ENCODE peak calls at places on chromosomes 12 and 14, in four cellular contexts. One of them, this sample, is unnamed.

GRCh38 chr12:4027412-4027811 is 154.2 kb upstream of the PARP11 start:
- DNase-seq in HepG2: peak; percentile 48
- DNase-seq in A549: no peak
- DNase-seq in K562: no peak
- DNase-seq in this sample: no peak

GRCh38 chr12:121711925-121712461 is 559 bp upstream of the TMEM120B start:
- DNase-seq in A549: peak; percentile 53
- DNase-seq in HepG2: peak; percentile 35
- DNase-seq in K562: no peak
- DNase-seq in this sample: no peak

GRCh38 chr12:1122803-1123202 is 131.8 kb downstream of the ERC1 start:
- DNase-seq in A549: no peak
- DNase-seq in K562: peak; percentile 8
- DNase-seq in HepG2: no peak
- DNase-seq in this sample: no peak

GRCh38 chr12:87661770-87662402 is 367.3 kb downstream of the C12orf50 start:
- DNase-seq in K562: no peak
- DNase-seq in HepG2: no peak
- DNase-seq in A549: peak; percentile 22
- DNase-seq in this sample: no peak

GRCh38 chr12:10031771-10032175 is 1.3 kb downstream of the CLEC9A start:
- DNase-seq in K562: no peak
- DNase-seq in A549: peak; percentile 61
- DNase-seq in HepG2: no peak
- DNase-seq in this sample: no peak

GRCh38 chr14:78902010-78902623 is 731.9 kb downstream of the NRXN3 start:
- DNase-seq in HepG2: peak; percentile 8
- DNase-seq in K562: peak; percentile 5
- DNase-seq in A549: peak; percentile 34
- DNase-seq in this sample: no peak

GRCh38 chr12:67067453-67068203 is 201.5 kb upstream of the CAND1 start:
- DNase-seq in K562: no peak
- DNase-seq in A549: peak; percentile 29
- DNase-seq in HepG2: no peak
- DNase-seq in this sample: no peak

GRCh38 chr12:52014567-52015392 is 8.0 kb downstream of the TAMALIN start:
- DNase-seq in A549: no peak
- DNase-seq in K562: no peak
- DNase-seq in HepG2: no peak
- DNase-seq in this sample: no peak

GRCh38 chr12:16347391-16348298 is at the start of gene MGST1:
- DNase-seq in A549: peak; percentile 88
- DNase-seq in K562: peak; percentile 27
- DNase-seq in HepG2: peak; percentile 77
- DNase-seq in this sample: peak; percentile 73

GRCh38 chr14:58776516-58776915 is 138.8 kb downstream of the DACT1 start:
- DNase-seq in K562: no peak
- DNase-seq in A549: no peak
- DNase-seq in HepG2: no peak
- DNase-seq in this sample: no peak

GRCh38 chr12:65443038-65443437 is 164.6 kb downstream of the MSRB3 start:
- DNase-seq in HepG2: no peak
- DNase-seq in A549: no peak
- DNase-seq in K562: no peak
- DNase-seq in this sample: no peak

GRCh38 chr14:58238252-58239247 is 6.1 kb upstream of the PSMA3 start:
- DNase-seq in K562: peak; percentile 19
- DNase-seq in A549: no peak
- DNase-seq in HepG2: no peak
- DNase-seq in this sample: no peak

GRCh38 chr12:99386907-99387306 is 260.6 kb upstream of the GARIN6 start:
- DNase-seq in A549: peak; percentile 69
- DNase-seq in K562: no peak
- DNase-seq in HepG2: peak; percentile 48
- DNase-seq in this sample: no peak

GRCh38 chr12:52506858-52507715 is 13.1 kb downstream of the KRT5 start:
- DNase-seq in HepG2: peak; percentile 17
- DNase-seq in A549: peak; percentile 61
- DNase-seq in K562: no peak
- DNase-seq in this sample: no peak

GRCh38 chr14:95537298-95538089 is 2.6 kb downstream of the GLRX5 start:
- DNase-seq in A549: no peak
- DNase-seq in K562: no peak
- DNase-seq in HepG2: peak; percentile 93
- DNase-seq in this sample: no peak

GRCh38 chr12:101856030-101856429 is 21.4 kb upstream of the DRAM1 start:
- DNase-seq in K562: no peak
- DNase-seq in A549: no peak
- DNase-seq in HepG2: no peak
- DNase-seq in this sample: no peak

GRCh38 chr14:61322011-61322798 is 826 bp downstream of the PRKCH start:
- DNase-seq in K562: no peak
- DNase-seq in HepG2: no peak
- DNase-seq in A549: no peak
- DNase-seq in this sample: no peak

GRCh38 chr12:14403711-14404164 is 38.3 kb downstream of the ATF7IP start:
- DNase-seq in HepG2: no peak
- DNase-seq in K562: peak; percentile 14
- DNase-seq in A549: peak; percentile 30
- DNase-seq in this sample: no peak

GRCh38 chr12:107131832-107132616 is 38.7 kb upstream of the CRY1 start:
- DNase-seq in K562: peak; percentile 51
- DNase-seq in A549: peak; percentile 72
- DNase-seq in HepG2: peak; percentile 49
- DNase-seq in this sample: peak; percentile 50

GRCh38 chr12:131808744-131809371 is 19.3 kb upstream of the MMP17 start:
- DNase-seq in A549: no peak
- DNase-seq in HepG2: no peak
- DNase-seq in K562: no peak
- DNase-seq in this sample: no peak

GRCh38 chr14:102450206-102451063 is 59.1 kb downstream of the ANKRD9 start:
- DNase-seq in A549: no peak
- DNase-seq in K562: no peak
- DNase-seq in HepG2: no peak
- DNase-seq in this sample: no peak

GRCh38 chr12:24822121-24822899 is 126.6 kb downstream of the BCAT1 start:
- DNase-seq in A549: no peak
- DNase-seq in HepG2: no peak
- DNase-seq in K562: no peak
- DNase-seq in this sample: no peak

GRCh38 chr12:2212971-2213869 is 160.4 kb downstream of the CACNA1C start:
- DNase-seq in HepG2: no peak
- DNase-seq in A549: no peak
- DNase-seq in K562: no peak
- DNase-seq in this sample: no peak

GRCh38 chr12:127014079-127014478 is 1252.9 kb upstream of the TMEM132C start:
- DNase-seq in HepG2: no peak
- DNase-seq in A549: no peak
- DNase-seq in K562: no peak
- DNase-seq in this sample: no peak

GRCh38 chr14:71956920-71957563 is 24.8 kb downstream of the RGS6 start:
- DNase-seq in HepG2: no peak
- DNase-seq in A549: no peak
- DNase-seq in K562: no peak
- DNase-seq in this sample: no peak

GRCh38 chr14:71948101-71948500 is 15.9 kb downstream of the RGS6 start:
- DNase-seq in HepG2: no peak
- DNase-seq in A549: no peak
- DNase-seq in K562: no peak
- DNase-seq in this sample: no peak

GRCh38 chr14:71952381-71953363 is 20.4 kb downstream of the RGS6 start:
- DNase-seq in HepG2: no peak
- DNase-seq in K562: no peak
- DNase-seq in A549: no peak
- DNase-seq in this sample: no peak
- TF ChIP-seq PHF8 in HepG2: no peak
- TF ChIP-seq PHF8 in K562: no peak
- TF ChIP-seq PHF8 in A549: no peak
- TF ChIP-seq PHF8 in this sample: no peak

DNA sequence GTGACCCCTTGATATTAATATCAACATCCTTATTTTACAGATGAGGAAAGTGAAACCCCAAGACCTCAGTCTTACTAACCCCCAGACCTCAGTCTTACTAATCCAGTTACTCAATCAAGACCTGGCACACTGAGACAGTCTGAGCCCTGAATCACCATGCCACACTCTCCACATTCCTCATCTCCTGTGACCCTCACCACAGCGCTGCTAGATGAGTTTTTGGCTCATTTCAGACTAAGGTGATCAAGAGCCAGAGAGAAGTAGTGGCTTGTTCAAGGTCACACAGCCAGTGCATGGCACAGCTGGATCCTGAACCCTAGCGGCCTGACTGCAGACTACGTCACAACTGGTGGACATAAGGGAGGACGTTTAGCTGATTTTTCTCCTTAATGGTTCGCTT is 579.2 kb downstream of the BCL11B start:
- DNase-seq in K562: no peak
- DNase-seq in HepG2: no peak
- DNase-seq in A549: no peak
- DNase-seq in this sample: no peak
- TF ChIP-seq PHF8 in K562: no peak
- TF ChIP-seq PHF8 in HepG2: no peak
- TF ChIP-seq PHF8 in A549: no peak
- TF ChIP-seq PHF8 in this sample: no peak

GRCh38 chr12:109069307-109070231 is 17.2 kb downstream of the USP30 start:
- DNase-seq in K562: no peak
- DNase-seq in HepG2: peak; percentile 64
- DNase-seq in A549: no peak
- DNase-seq in this sample: no peak
- TF ChIP-seq PHF8 in K562: no peak
- TF ChIP-seq PHF8 in HepG2: no peak
- TF ChIP-seq PHF8 in A549: no peak
- TF ChIP-seq PHF8 in this sample: no peak

GRCh38 chr12:30985814-30986452 is 59.4 kb downstream of the TSPAN11 start:
- DNase-seq in A549: peak; percentile 55
- DNase-seq in HepG2: peak; percentile 33
- DNase-seq in K562: peak; percentile 41
- DNase-seq in this sample: peak; percentile 85
- TF ChIP-seq PHF8 in A549: no peak
- TF ChIP-seq PHF8 in HepG2: no peak
- TF ChIP-seq PHF8 in K562: no peak
- TF ChIP-seq PHF8 in this sample: no peak

DNA sequence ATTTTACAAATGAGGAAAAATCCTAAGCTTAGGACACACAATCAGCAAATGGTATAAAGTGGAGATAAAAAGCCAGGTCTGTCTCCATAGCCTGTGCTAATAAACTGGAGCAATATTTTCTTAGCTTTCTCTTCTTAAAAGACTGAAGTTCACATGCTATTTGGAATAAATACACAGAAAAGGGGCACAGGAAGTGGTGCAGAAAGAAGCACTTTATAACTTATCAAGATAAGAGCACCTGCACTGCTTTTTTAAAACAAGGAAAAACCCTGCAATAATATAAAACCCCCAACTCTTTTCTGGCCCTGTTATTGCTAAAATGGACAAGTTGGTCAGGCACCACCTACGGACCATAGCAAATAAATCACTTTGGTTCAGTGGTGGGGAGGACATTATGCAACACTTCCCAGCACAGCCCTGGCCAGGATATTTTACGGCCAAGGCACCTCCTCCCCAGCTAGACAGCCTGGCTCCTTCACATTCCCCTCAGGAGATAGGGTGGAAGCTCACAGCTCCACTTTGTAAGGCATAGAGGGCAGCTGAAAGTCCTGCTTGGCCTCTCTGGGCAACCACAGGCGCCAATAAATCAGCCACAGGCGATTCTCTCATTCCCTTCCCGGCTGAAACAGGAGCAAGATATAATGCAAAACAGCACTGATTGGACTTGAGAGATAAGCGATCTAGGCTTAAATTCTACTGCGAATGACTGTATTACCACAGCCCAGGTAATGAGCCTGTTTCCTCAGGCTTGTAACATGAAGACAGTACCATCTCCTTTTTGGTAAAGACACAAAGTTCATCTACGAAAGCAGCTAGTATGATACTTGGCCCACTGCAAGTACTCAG is 2.1 kb downstream of the ZBTB25 start:
- DNase-seq in HepG2: peak; percentile 55
- DNase-seq in A549: peak; percentile 53
- DNase-seq in K562: no peak
- DNase-seq in this sample: no peak
- TF ChIP-seq PHF8 in HepG2: no peak
- TF ChIP-seq PHF8 in A549: no peak
- TF ChIP-seq PHF8 in K562: no peak
- TF ChIP-seq PHF8 in this sample: no peak

GRCh38 chr12:96985515-96986362 is 78.7 kb downstream of the NEDD1 start:
- DNase-seq in A549: peak; percentile 8
- DNase-seq in HepG2: no peak
- DNase-seq in K562: peak; percentile 66
- DNase-seq in this sample: no peak

GRCh38 chr12:96982671-96983070 is 75.6 kb downstream of the NEDD1 start:
- DNase-seq in A549: no peak
- DNase-seq in K562: no peak
- DNase-seq in HepG2: no peak
- DNase-seq in this sample: no peak

GRCh38 chr12:96979532-96979931 is 72.5 kb downstream of the NEDD1 start:
- DNase-seq in HepG2: no peak
- DNase-seq in K562: no peak
- DNase-seq in A549: no peak
- DNase-seq in this sample: no peak

GRCh38 chr12:96986883-96987523 is 79.9 kb downstream of the NEDD1 start:
- DNase-seq in HepG2: peak; percentile 27
- DNase-seq in K562: peak; percentile 16
- DNase-seq in A549: peak; percentile 51
- DNase-seq in this sample: no peak

GRCh38 chr12:96981053-96981452 is 74.0 kb downstream of the NEDD1 start:
- DNase-seq in HepG2: no peak
- DNase-seq in A549: peak; percentile 11
- DNase-seq in K562: no peak
- DNase-seq in this sample: no peak
- TF ChIP-seq PHF8 in HepG2: no peak
- TF ChIP-seq PHF8 in A549: no peak
- TF ChIP-seq PHF8 in K562: no peak
- TF ChIP-seq PHF8 in this sample: no peak

DNA sequence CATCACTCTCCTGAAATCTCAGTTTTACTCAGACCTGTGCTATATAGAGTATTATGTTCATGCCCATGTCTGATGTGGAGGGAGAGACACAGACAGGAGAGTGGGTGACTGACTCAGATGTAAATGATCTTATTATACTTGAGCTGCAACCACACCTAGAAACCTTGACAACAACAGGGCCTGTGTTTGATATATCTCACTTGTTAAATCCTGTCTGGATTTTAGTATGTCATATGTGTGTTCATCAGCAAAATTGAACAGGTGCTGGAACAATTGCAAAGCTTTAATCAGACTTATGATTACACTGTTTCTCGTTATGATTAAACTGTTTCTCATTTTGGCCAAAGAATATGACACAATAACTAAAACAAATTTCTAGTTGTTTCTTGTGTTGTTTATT is 37.7 kb downstream of the DIP2B start:
- DNase-seq in HepG2: no peak
- DNase-seq in K562: no peak
- DNase-seq in A549: peak; percentile 77
- DNase-seq in this sample: no peak
- TF ChIP-seq PHF8 in HepG2: no peak
- TF ChIP-seq PHF8 in K562: no peak
- TF ChIP-seq PHF8 in A549: no peak
- TF ChIP-seq PHF8 in this sample: no peak